ENCODE peak calls at places on chromosome 1, in nine cellular contexts. Y is psoas muscle, M is tibial artery, L is left ventricle myocardium inferior, J is PC-3, U is heart left ventricle, P is AG10803, G is HFF-Myc, H is Peyer's patch. A is an unnamed sample.

GRCh38 chr1:101723415-101723814 is 273.3 kb downstream of the OLFM3 start:
- DNase-seq in J (no peak), H (no peak), P (no peak), G (no peak), U (no peak), M (no peak), Y (no peak), L (no peak), A (no peak)

GRCh38 chr1:106831511-106831910 is 225.0 kb upstream of the PRMT6 start:
- DNase-seq in J (peak), Y (no peak), L (no peak), G (no peak), H (no peak), P (peak), U (no peak), M (no peak), A (no peak)

GRCh38 chr1:67308136-67308535 is 463 bp downstream of the IL12RB2 start:
- DNase-seq in H (no peak), P (no peak), Y (no peak), G (no peak), L (no peak), M (no peak), J (no peak), U (no peak), A (no peak)

GRCh38 chr1:182248721-182249120 is 142.9 kb downstream of the GLUL start:
- DNase-seq in L (no peak), G (no peak), U (no peak), Y (no peak), H (no peak), P (no peak), M (no peak), J (no peak), A (no peak)

GRCh38 chr1:6054596-6054995 is 8.9 kb downstream of the KCNAB2 start:
- DNase-seq in Y (no peak), P (no peak), L (no peak), M (no peak), H (no peak), J (no peak), U (no peak), G (no peak), A (no peak)

GRCh38 chr1:118960567-118961136 is 27.5 kb downstream of the TBX15 start:
- DNase-seq in G (no peak), H (no peak), U (peak), P (peak), L (no peak), M (peak), Y (peak), J (peak), A (peak)

GRCh38 chr1:109113787-109114568 is at the start of gene ELAPOR1:
- DNase-seq in U (peak), Y (peak), J (peak), P (peak), L (peak), M (no peak), H (peak), G (no peak), A (no peak)

GRCh38 chr1:22503721-22504410 is 52.2 kb downstream of the ZBTB40 start:
- DNase-seq in J (no peak), U (no peak), G (no peak), P (peak), Y (no peak), L (no peak), M (no peak), H (no peak), A (no peak)

GRCh38 chr1:226873771-226874578 is 3.6 kb downstream of the PSEN2 start:
- DNase-seq in Y (no peak), U (no peak), M (no peak), J (no peak), P (no peak), G (no peak), H (no peak), L (no peak), A (no peak)

GRCh38 chr1:94240822-94241221 is 3.4 kb upstream of the ARHGAP29 start:
- DNase-seq in P (no peak), L (no peak), Y (no peak), H (no peak), U (no peak), G (no peak), J (peak), M (no peak), A (no peak)

DNA sequence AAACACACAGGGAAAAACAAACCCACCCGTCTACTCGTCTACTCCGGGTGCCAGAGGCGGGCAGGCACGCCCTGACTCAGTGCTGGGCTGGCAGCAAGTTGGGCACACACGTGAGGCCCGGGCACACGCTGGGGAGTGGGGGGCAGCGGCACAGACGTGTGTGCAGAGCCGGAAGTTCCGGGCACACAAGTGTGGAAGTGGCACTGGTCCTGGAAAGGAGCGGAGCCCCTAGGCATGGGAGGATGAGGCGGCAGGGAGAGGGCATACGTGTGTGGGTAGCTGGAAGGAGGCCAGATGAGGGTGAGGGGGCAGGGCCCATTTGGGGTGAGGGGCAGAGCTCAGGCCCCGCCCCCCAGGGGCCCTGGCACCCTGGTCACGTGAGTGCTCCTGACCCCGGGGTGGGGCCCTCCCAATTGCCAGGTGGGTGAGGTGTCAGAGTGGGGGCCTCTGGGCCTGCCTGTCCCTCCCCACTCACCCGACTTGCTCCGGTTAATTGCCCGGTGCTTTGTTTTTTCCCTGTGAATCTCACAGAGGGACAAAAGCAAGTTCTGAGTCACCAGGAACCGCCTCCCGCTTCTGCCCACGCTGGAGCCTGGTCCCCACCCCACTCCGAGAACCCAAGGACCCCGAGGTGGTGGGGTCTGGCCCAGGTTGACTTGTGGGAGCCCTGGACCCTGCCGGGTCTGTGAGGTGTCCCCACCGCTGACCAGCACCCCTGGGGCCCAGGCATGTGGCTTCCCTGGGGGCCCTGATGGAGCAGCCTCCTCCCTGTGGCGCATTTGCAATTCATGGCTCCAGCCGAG is 104.8 kb upstream of the CASZ1 start:
- DNase-seq in U (peak), Y (no peak), H (no peak), M (no peak), L (no peak), P (no peak), G (no peak), J (peak), A (no peak)
- H3K4me3 ChIP-seq in U (no peak), Y (no peak), H (no peak), M (no peak), L (no peak), P (no peak), G (no peak), J (peak), A (peak)

GRCh38 chr1:114428083-114428754 is 82.8 kb downstream of the TRIM33 start:
- DNase-seq in P (peak), L (no peak), Y (no peak), H (no peak), G (no peak), M (no peak), J (peak), U (no peak), A (no peak)
- TF ChIP-seq CTCF in P (peak), L (peak), Y (peak), H (peak), G (peak), M (peak), J (peak), U (peak), A (peak)

GRCh38 chr1:44421374-44422028 is 16.4 kb downstream of the RNF220 start:
- DNase-seq in P (no peak), M (no peak), G (no peak), U (no peak), L (no peak), H (no peak), J (no peak), Y (no peak), A (no peak)
- H3K4me3 ChIP-seq in P (no peak), M (no peak), G (no peak), U (no peak), L (no peak), H (no peak), J (no peak), Y (no peak), A (no peak)

DNA sequence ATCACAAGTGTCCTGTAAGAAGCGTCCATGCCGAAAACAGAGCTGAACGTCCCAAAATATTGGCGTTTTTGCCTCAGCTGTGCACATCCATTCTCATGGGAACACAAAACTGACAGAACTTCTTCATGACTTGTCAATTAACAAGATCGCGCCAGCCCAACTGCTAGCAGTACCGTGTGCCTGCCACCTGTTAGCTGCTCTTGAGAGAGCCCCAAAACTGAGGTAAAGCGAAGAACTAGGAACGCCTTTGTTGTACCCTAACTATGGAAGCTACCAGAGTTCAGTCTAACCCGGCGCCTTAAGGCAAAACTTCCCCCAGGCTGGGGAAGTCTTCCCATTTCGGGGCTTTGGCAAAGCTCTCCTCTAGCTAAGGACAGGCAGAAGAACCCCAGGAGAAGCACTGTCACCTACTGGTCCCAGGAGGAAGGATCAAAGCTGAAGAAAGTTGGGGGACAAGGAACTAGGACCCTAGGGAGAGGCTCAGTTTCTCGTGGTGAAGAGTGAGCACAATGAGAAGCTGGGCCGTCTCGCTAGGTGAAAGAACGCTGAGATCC is 719 bp downstream of the EYA3 start:
- DNase-seq in P (peak), M (no peak), G (no peak), J (no peak), H (no peak), Y (no peak), U (no peak), L (no peak), A (no peak)
- TF ChIP-seq CTCF in P (peak), M (no peak), G (peak), J (peak), H (peak), Y (no peak), U (no peak), L (no peak), A (peak)

DNA sequence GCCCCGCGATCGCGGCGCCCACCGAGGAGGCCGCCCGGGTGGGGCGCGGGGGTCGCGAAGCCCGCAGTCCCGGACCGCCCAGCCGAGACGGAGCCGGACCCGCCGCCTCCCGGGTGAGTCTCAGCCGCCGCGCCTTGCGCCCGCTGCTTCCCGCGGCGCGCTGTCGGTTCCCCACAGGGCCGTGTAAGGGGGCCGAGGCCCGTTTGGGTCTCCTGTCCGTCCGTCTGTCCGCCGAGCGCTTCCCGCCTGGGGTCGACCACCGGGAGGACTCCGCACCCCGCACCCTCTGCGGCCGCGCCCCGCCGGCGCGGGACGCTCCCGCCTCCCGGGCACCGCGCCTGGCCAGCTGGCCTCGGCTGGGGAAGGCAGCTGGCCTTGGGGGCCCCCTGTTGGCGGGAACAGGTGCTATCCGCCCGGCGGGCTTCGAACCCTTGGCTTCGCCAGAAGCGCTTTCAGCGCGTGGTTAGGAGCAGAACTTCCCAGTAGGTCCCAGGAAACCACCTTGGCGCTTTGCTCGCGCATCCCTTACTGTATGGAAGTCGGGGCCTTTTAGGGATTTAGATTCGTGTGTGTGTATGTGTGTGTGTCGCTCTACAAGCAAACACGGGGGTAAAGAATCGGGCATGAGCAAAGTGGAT is 414 bp downstream of the TMEM51 start:
- DNase-seq in Y (peak), J (peak), U (peak), P (peak), M (no peak), H (no peak), G (no peak), L (peak), A (no peak)
- H3K4me3 ChIP-seq in Y (peak), J (peak), U (peak), P (peak), M (peak), H (peak), G (peak), L (peak), A (peak)

DNA sequence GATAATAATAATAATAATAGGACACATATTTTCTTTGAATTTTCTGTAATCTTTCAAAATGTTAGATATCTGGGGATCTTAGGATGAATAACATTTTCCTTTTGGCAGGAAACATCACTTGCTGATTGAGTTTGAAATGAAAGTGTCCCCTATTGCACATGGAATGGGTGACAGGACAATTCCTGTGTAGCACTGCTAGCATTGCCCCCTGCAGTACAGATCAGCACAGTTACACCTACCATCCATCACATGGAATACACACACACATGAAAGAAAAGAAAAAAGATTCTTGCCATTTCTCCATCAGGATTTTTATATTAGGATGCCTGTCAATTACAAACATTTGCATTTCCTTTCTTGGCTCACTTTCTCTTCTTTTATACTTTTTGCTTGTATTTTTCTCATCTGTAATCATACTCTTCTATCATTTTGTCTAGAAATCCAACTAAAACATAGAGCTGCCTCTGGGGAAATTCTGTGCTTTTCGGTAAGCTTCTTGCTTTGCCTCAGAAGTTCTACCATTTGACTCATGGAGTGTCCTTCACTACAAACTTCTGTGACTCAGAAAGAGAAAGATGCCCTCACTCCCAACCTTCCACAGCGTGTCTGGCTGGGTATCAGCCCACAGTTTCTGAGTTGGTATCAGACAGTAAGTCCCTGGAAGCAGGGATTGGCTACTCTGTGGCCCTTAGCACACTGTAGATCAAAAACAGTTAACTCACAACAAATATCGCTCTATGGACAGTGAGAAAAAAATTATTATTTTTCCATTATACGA is 641.2 kb downstream of the PTPRC start:
- DNase-seq in H (no peak), L (no peak), U (no peak), P (peak), M (no peak), G (no peak), Y (no peak), J (no peak), A (no peak)
- TF ChIP-seq CTCF in H (no peak), L (no peak), U (no peak), P (no peak), M (no peak), G (no peak), Y (no peak), J (no peak), A (peak)

DNA sequence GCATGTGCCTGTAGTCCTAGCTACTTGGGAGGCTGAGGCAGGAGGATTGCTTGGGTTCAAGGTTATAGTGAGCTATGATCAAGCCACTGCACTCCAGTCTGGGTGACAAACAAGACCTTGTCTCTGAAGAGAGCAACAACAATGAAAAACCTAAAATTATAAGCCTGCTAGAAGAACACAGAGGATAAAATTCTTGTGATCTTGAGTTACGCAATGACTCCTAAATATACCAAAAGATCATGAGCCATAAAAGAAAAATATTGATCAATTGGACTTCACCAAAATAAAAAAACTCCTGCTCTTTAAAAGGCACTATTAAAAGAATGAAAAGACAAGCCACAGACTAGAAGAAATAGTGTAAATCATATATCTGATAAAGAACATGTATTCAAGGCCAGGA is 22.3 kb downstream of the LDLRAD1 start:
- DNase-seq in M (no peak), G (no peak), H (no peak), J (no peak), U (no peak), Y (no peak), P (no peak), L (no peak), A (no peak)
- H3K4me3 ChIP-seq in M (no peak), G (no peak), H (no peak), J (no peak), U (no peak), Y (no peak), P (no peak), L (no peak), A (no peak)

A was measured in epithelial cell of proximal tubule.